ENCODE peak calls at places on chromosome 17, in nine cellular contexts. One of them, this sample, is unnamed. For H3K27me3, the result is how much of the 10 kb centered on the place peaks cover.

GRCh38 chr17:27593232-27593856 is 37.6 kb upstream of the LGALS9 start:
- DNase-seq in tibial artery: no peak
- DNase-seq in HepG2: no peak
- DNase-seq in ovary: no peak
- DNase-seq in PC-3: no peak
- DNase-seq in aorta: no peak
- DNase-seq in osteoblast: peak
- DNase-seq in GM23248: no peak
- DNase-seq in HAP-1: no peak
- DNase-seq in this sample: no peak

GRCh38 chr17:62718420-62718819 is 89.7 kb downstream of the MARCHF10 start:
- DNase-seq in ovary: no peak
- DNase-seq in osteoblast: no peak
- DNase-seq in aorta: no peak
- DNase-seq in PC-3: peak
- DNase-seq in GM23248: peak
- DNase-seq in HAP-1: no peak
- DNase-seq in tibial artery: no peak
- DNase-seq in HepG2: no peak
- DNase-seq in this sample: no peak

GRCh38 chr17:39754958-39755549 is 17.3 kb downstream of the GRB7 start:
- DNase-seq in HepG2: no peak
- DNase-seq in GM23248: peak
- DNase-seq in PC-3: no peak
- DNase-seq in ovary: no peak
- DNase-seq in osteoblast: peak
- DNase-seq in HAP-1: no peak
- DNase-seq in tibial artery: peak
- DNase-seq in aorta: no peak
- DNase-seq in this sample: no peak

GRCh38 chr17:44095647-44096496 is 25.3 kb downstream of the G6PC3 start:
- DNase-seq in GM23248: peak
- DNase-seq in aorta: peak
- DNase-seq in ovary: peak
- DNase-seq in tibial artery: no peak
- DNase-seq in HepG2: peak
- DNase-seq in osteoblast: peak
- DNase-seq in HAP-1: peak
- DNase-seq in PC-3: peak
- DNase-seq in this sample: no peak

GRCh38 chr17:48626202-48626469 is at the start of gene HOXB9:
- DNase-seq in aorta: no peak
- DNase-seq in PC-3: no peak
- DNase-seq in GM23248: no peak
- DNase-seq in HAP-1: no peak
- DNase-seq in tibial artery: no peak
- DNase-seq in HepG2: no peak
- DNase-seq in ovary: no peak
- DNase-seq in osteoblast: no peak
- DNase-seq in this sample: no peak

GRCh38 chr17:68096111-68096510 is 60.6 kb downstream of the KPNA2 start:
- DNase-seq in PC-3: no peak
- DNase-seq in HAP-1: no peak
- DNase-seq in osteoblast: peak
- DNase-seq in GM23248: no peak
- DNase-seq in tibial artery: no peak
- DNase-seq in ovary: no peak
- DNase-seq in HepG2: no peak
- DNase-seq in aorta: no peak
- DNase-seq in this sample: no peak

GRCh38 chr17:41645371-41646063 is 21.1 kb upstream of the KRT17 start:
- DNase-seq in tibial artery: no peak
- DNase-seq in HepG2: peak
- DNase-seq in HAP-1: no peak
- DNase-seq in PC-3: no peak
- DNase-seq in aorta: no peak
- DNase-seq in ovary: no peak
- DNase-seq in osteoblast: peak
- DNase-seq in GM23248: peak
- DNase-seq in this sample: no peak

GRCh38 chr17:9942885-9943284 is 37.8 kb upstream of the RCVRN start:
- DNase-seq in aorta: peak
- DNase-seq in ovary: no peak
- DNase-seq in HepG2: no peak
- DNase-seq in GM23248: no peak
- DNase-seq in PC-3: no peak
- DNase-seq in HAP-1: no peak
- DNase-seq in osteoblast: no peak
- DNase-seq in tibial artery: no peak
- DNase-seq in this sample: no peak

GRCh38 chr17:29579866-29580771 is 9.3 kb downstream of the GIT1 start:
- DNase-seq in HepG2: peak
- DNase-seq in osteoblast: peak
- DNase-seq in PC-3: peak
- DNase-seq in tibial artery: peak
- DNase-seq in GM23248: peak
- DNase-seq in ovary: peak
- DNase-seq in aorta: peak
- DNase-seq in HAP-1: peak
- DNase-seq in this sample: peak

GRCh38 chr17:42623732-42624596 is 14.5 kb downstream of the TUBG1 start:
- DNase-seq in PC-3: peak
- DNase-seq in ovary: no peak
- DNase-seq in HepG2: no peak
- DNase-seq in HAP-1: no peak
- DNase-seq in osteoblast: no peak
- DNase-seq in tibial artery: no peak
- DNase-seq in GM23248: no peak
- DNase-seq in aorta: no peak
- DNase-seq in this sample: no peak

GRCh38 chr17:72099919-72100318 is 20.9 kb upstream of the SOX9 start:
- DNase-seq in ovary: no peak
- DNase-seq in osteoblast: no peak
- DNase-seq in HepG2: no peak
- DNase-seq in tibial artery: no peak
- DNase-seq in aorta: no peak
- DNase-seq in HAP-1: no peak
- DNase-seq in PC-3: no peak
- DNase-seq in GM23248: peak
- DNase-seq in this sample: no peak

GRCh38 chr17:50107790-50108414 is 12.8 kb downstream of the PDK2 start:
- DNase-seq in PC-3: peak
- DNase-seq in aorta: no peak
- DNase-seq in osteoblast: peak
- DNase-seq in HAP-1: no peak
- DNase-seq in GM23248: peak
- DNase-seq in ovary: no peak
- DNase-seq in HepG2: no peak
- DNase-seq in tibial artery: no peak
- DNase-seq in this sample: no peak

GRCh38 chr17:61508912-61509311 is 56.7 kb downstream of the TBX4 start:
- DNase-seq in ovary: no peak
- DNase-seq in aorta: no peak
- DNase-seq in HAP-1: no peak
- DNase-seq in tibial artery: no peak
- DNase-seq in PC-3: no peak
- DNase-seq in HepG2: no peak
- DNase-seq in osteoblast: no peak
- DNase-seq in GM23248: no peak
- DNase-seq in this sample: no peak

GRCh38 chr17:4557626-4558310 is 2.6 kb upstream of the MYBBP1A start:
- DNase-seq in ovary: no peak
- DNase-seq in HAP-1: no peak
- DNase-seq in osteoblast: peak
- DNase-seq in HepG2: no peak
- DNase-seq in PC-3: no peak
- DNase-seq in tibial artery: no peak
- DNase-seq in GM23248: no peak
- DNase-seq in aorta: peak
- DNase-seq in this sample: no peak
- H3K27me3 ChIP-seq in ovary: under half
- H3K27me3 ChIP-seq in HAP-1: under half
- H3K27me3 ChIP-seq in osteoblast: under half
- H3K27me3 ChIP-seq in HepG2: under half
- H3K27me3 ChIP-seq in PC-3: under half
- H3K27me3 ChIP-seq in tibial artery: under half
- H3K27me3 ChIP-seq in GM23248: under half
- H3K27me3 ChIP-seq in aorta: under half
- H3K27me3 ChIP-seq in this sample: under half

GRCh38 chr17:80742091-80742490 is 197.5 kb downstream of the RPTOR start:
- DNase-seq in osteoblast: peak
- DNase-seq in aorta: no peak
- DNase-seq in GM23248: no peak
- DNase-seq in tibial artery: no peak
- DNase-seq in HAP-1: no peak
- DNase-seq in HepG2: no peak
- DNase-seq in ovary: no peak
- DNase-seq in PC-3: no peak
- DNase-seq in this sample: no peak

GRCh38 chr17:80738987-80739730 is 194.5 kb downstream of the RPTOR start:
- DNase-seq in aorta: no peak
- DNase-seq in tibial artery: no peak
- DNase-seq in GM23248: no peak
- DNase-seq in ovary: no peak
- DNase-seq in PC-3: no peak
- DNase-seq in HepG2: no peak
- DNase-seq in HAP-1: no peak
- DNase-seq in osteoblast: no peak
- DNase-seq in this sample: peak

GRCh38 chr17:80738020-80738380 is 193.4 kb downstream of the RPTOR start:
- DNase-seq in osteoblast: no peak
- DNase-seq in aorta: no peak
- DNase-seq in PC-3: no peak
- DNase-seq in GM23248: no peak
- DNase-seq in HAP-1: no peak
- DNase-seq in tibial artery: no peak
- DNase-seq in HepG2: no peak
- DNase-seq in ovary: no peak
- DNase-seq in this sample: no peak

GRCh38 chr17:80738406-80738805 is 193.8 kb downstream of the RPTOR start:
- DNase-seq in PC-3: no peak
- DNase-seq in ovary: no peak
- DNase-seq in aorta: no peak
- DNase-seq in HepG2: no peak
- DNase-seq in tibial artery: no peak
- DNase-seq in HAP-1: no peak
- DNase-seq in GM23248: no peak
- DNase-seq in osteoblast: no peak
- DNase-seq in this sample: no peak

GRCh38 chr17:80737106-80738019 is 192.7 kb downstream of the RPTOR start:
- DNase-seq in HAP-1: no peak
- DNase-seq in PC-3: no peak
- DNase-seq in aorta: peak
- DNase-seq in ovary: no peak
- DNase-seq in tibial artery: no peak
- DNase-seq in HepG2: no peak
- DNase-seq in GM23248: no peak
- DNase-seq in osteoblast: no peak
- DNase-seq in this sample: no peak
- H3K27me3 ChIP-seq in HAP-1: under half
- H3K27me3 ChIP-seq in PC-3: under half
- H3K27me3 ChIP-seq in aorta: under half
- H3K27me3 ChIP-seq in ovary: under half
- H3K27me3 ChIP-seq in tibial artery: under half
- H3K27me3 ChIP-seq in HepG2: under half
- H3K27me3 ChIP-seq in GM23248: under half
- H3K27me3 ChIP-seq in osteoblast: under half
- H3K27me3 ChIP-seq in this sample: under half

GRCh38 chr17:79364695-79365094 is 246.2 kb downstream of the RBFOX3 start:
- DNase-seq in osteoblast: peak
- DNase-seq in ovary: no peak
- DNase-seq in HepG2: no peak
- DNase-seq in GM23248: no peak
- DNase-seq in HAP-1: no peak
- DNase-seq in PC-3: no peak
- DNase-seq in aorta: peak
- DNase-seq in tibial artery: no peak
- DNase-seq in this sample: no peak

GRCh38 chr17:79365361-79365760 is 245.5 kb downstream of the RBFOX3 start:
- DNase-seq in HepG2: no peak
- DNase-seq in tibial artery: no peak
- DNase-seq in HAP-1: no peak
- DNase-seq in GM23248: no peak
- DNase-seq in osteoblast: peak
- DNase-seq in ovary: no peak
- DNase-seq in PC-3: no peak
- DNase-seq in aorta: peak
- DNase-seq in this sample: no peak

GRCh38 chr17:79366988-79367571 is 243.8 kb downstream of the RBFOX3 start:
- DNase-seq in osteoblast: peak
- DNase-seq in aorta: peak
- DNase-seq in ovary: no peak
- DNase-seq in GM23248: no peak
- DNase-seq in HAP-1: no peak
- DNase-seq in tibial artery: no peak
- DNase-seq in PC-3: no peak
- DNase-seq in HepG2: no peak
- DNase-seq in this sample: no peak

GRCh38 chr17:79368521-79368920 is 242.3 kb downstream of the RBFOX3 start:
- DNase-seq in ovary: no peak
- DNase-seq in HepG2: no peak
- DNase-seq in GM23248: no peak
- DNase-seq in aorta: peak
- DNase-seq in HAP-1: no peak
- DNase-seq in PC-3: no peak
- DNase-seq in osteoblast: peak
- DNase-seq in tibial artery: no peak
- DNase-seq in this sample: no peak

GRCh38 chr17:79365836-79366831 is 244.7 kb downstream of the RBFOX3 start:
- DNase-seq in ovary: no peak
- DNase-seq in GM23248: no peak
- DNase-seq in aorta: peak
- DNase-seq in HAP-1: no peak
- DNase-seq in HepG2: no peak
- DNase-seq in tibial artery: no peak
- DNase-seq in osteoblast: peak
- DNase-seq in PC-3: no peak
- DNase-seq in this sample: no peak
- H3K27me3 ChIP-seq in ovary: under half
- H3K27me3 ChIP-seq in GM23248: under half
- H3K27me3 ChIP-seq in aorta: under half
- H3K27me3 ChIP-seq in HAP-1: half or more
- H3K27me3 ChIP-seq in HepG2: half or more
- H3K27me3 ChIP-seq in tibial artery: half or more
- H3K27me3 ChIP-seq in osteoblast: under half
- H3K27me3 ChIP-seq in PC-3: half or more
- H3K27me3 ChIP-seq in this sample: under half

DNA sequence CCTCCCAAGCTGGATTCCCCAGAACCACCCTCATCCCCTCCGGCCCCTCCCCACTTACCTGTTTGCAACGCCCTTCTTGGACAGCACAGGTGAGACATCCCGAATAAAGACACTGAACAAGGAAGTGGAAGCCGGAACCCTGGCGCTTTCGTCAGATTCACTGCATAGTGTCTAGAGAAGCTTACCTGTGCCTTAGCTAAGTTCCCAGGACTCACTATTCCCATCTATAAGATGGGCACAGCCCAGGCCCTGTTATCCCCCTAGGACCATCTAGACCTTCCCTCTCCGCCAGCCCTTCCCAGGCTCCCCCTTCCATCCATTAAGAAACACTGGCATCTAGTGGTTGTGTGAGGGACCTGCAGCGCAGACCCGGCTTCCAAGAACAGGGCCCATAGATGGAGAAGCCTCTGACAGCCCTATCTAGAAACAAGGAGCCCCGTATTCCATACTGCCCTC is 26.9 kb upstream of the RPL38 start:
- DNase-seq in aorta: peak
- DNase-seq in osteoblast: peak
- DNase-seq in ovary: peak
- DNase-seq in HAP-1: peak
- DNase-seq in GM23248: peak
- DNase-seq in PC-3: peak
- DNase-seq in tibial artery: no peak
- DNase-seq in HepG2: peak
- DNase-seq in this sample: peak
- H3K27me3 ChIP-seq in aorta: under half
- H3K27me3 ChIP-seq in osteoblast: under half
- H3K27me3 ChIP-seq in ovary: under half
- H3K27me3 ChIP-seq in HAP-1: under half
- H3K27me3 ChIP-seq in GM23248: under half
- H3K27me3 ChIP-seq in PC-3: half or more
- H3K27me3 ChIP-seq in tibial artery: half or more
- H3K27me3 ChIP-seq in HepG2: under half
- H3K27me3 ChIP-seq in this sample: under half